ENCODE peak calls at places on chromosome 11, in six cellular contexts. M is stimulated activated CD4-positive, alpha-beta T cell treated with anti-CD3 and anti-CD28 coated beads, Interleukin-15, amount 100 ng/mL, for 48 hours; S is adrenal gland; U is lung microvascular endothelial cell; Y is CD4-positive, alpha-beta T cell; V is mesendoderm. Q is an unnamed sample.
A peak's percentile ranks its signal among the peaks of the same experiment; 100 is the strongest.

GRCh38 chr11:116613201-116613910 is 159.4 kb downstream of the BUD13 start:
- DNase-seq in Y (no peak), S (no peak), U (no peak), V (no peak), M (no peak), Q (no peak)

GRCh38 chr11:4095509-4096230 is 1.1 kb downstream of the RRM1 start:
- DNase-seq in S (peak; percentile 42), U (peak; percentile 19), M (no peak), V (peak; percentile 61), Y (no peak), Q (no peak)

GRCh38 chr11:64313491-64314145 is 3.7 kb downstream of the TRMT112 start:
- DNase-seq in V (no peak), U (no peak), S (peak; percentile 77), M (no peak), Y (no peak), Q (peak; percentile 60)

GRCh38 chr11:72669527-72669926 is 4.7 kb downstream of the PDE2A start:
- DNase-seq in U (no peak), V (no peak), Y (no peak), M (no peak), S (no peak), Q (no peak)

GRCh38 chr11:35375332-35376125 is 43.8 kb downstream of the SLC1A2 start:
- DNase-seq in Y (no peak), V (no peak), S (no peak), M (no peak), U (no peak), Q (no peak)

GRCh38 chr11:123942413-123942812 is 1.2 kb downstream of the OR6T1 start:
- DNase-seq in Y (no peak), M (no peak), S (no peak), U (no peak), V (no peak), Q (no peak)

GRCh38 chr11:2085251-2086066 is 53.7 kb downstream of the IGF2 start:
- DNase-seq in Y (no peak), U (no peak), S (no peak), V (no peak), M (no peak), Q (peak; percentile 10)

GRCh38 chr11:65420506-65421203 is 1.9 kb upstream of the NEAT1 start:
- DNase-seq in Y (no peak), V (no peak), U (no peak), S (peak; percentile 41), M (no peak), Q (peak; percentile 17)

GRCh38 chr11:1478011-1478410 is 8.6 kb downstream of the MOB2 start:
- DNase-seq in Y (no peak), M (no peak), U (no peak), S (no peak), V (no peak), Q (no peak)

GRCh38 chr11:9815486-9816136 is 151.7 kb downstream of the SWAP70 start:
- DNase-seq in Y (no peak), U (peak; percentile 13), V (peak; percentile 44), S (no peak), M (no peak), Q (no peak)

GRCh38 chr11:63858628-63859550 is 20.0 kb downstream of the MARK2 start:
- DNase-seq in U (peak; percentile 82), V (no peak), Y (no peak), S (peak; percentile 40), M (no peak), Q (no peak)

GRCh38 chr11:614583-615452 is 932 bp downstream of the IRF7 start:
- DNase-seq in S (no peak), U (no peak), V (no peak), Y (no peak), M (no peak), Q (peak; percentile 51)

GRCh38 chr11:123181075-123181474 is 14.0 kb downstream of the CLMP start:
- DNase-seq in U (no peak), V (no peak), S (no peak), Y (no peak), M (no peak), Q (no peak)

GRCh38 chr11:131609921-131610320 is 239.5 kb downstream of the NTM start:
- DNase-seq in Y (no peak), M (no peak), S (no peak), V (no peak), U (no peak), Q (no peak)